ENCODE peak calls at places on chromosomes 11 and 22, in six cellular contexts. S is ovary, Q is mucosa of descending colon, W is GM12865, O is GM20000, A is heart right ventricle. G is an unnamed sample.

GRCh38 chr11:75073459-75074190 is 23.1 kb downstream of the OR2AT4 start:
- DNase-seq in S (no peak), Q (no peak), W (no peak), O (no peak), A (no peak), G (peak; percentile 10)

GRCh38 chr11:117837070-117837776 is 12.7 kb upstream of the FXYD2 start:
- DNase-seq in S (no peak), Q (no peak), W (no peak), O (no peak), A (peak; percentile 5), G (no peak)

GRCh38 chr11:67680701-67681472 is 6.5 kb upstream of the ALDH3B2 start:
- DNase-seq in S (no peak), Q (no peak), W (no peak), O (no peak), A (no peak), G (no peak)

GRCh38 chr11:87150936-87151335 is 113.2 kb downstream of the TMEM135 start:
- DNase-seq in S (no peak), Q (no peak), W (no peak), O (no peak), A (no peak), G (no peak)

GRCh38 chr11:63916837-63917684 is at the start of gene RCOR2:
- DNase-seq in S (peak; percentile 82), Q (peak; percentile 82), W (peak; percentile 83), O (peak; percentile 94), A (peak; percentile 83), G (peak; percentile 91)

GRCh38 chr11:102727890-102728289 is 3.1 kb upstream of the MMP8 start:
- DNase-seq in S (no peak), Q (no peak), W (no peak), O (no peak), A (no peak), G (no peak)

GRCh38 chr11:67611704-67612587 is 5.2 kb downstream of the NDUFV1 start:
- DNase-seq in S (no peak), Q (no peak), W (no peak), O (no peak), A (no peak), G (no peak)

GRCh38 chr11:23564370-23564769 is 704.1 kb upstream of the CCDC179 start:
- DNase-seq in S (no peak), Q (no peak), W (no peak), O (no peak), A (no peak), G (no peak)

GRCh38 chr11:22778642-22779041 is 51.0 kb downstream of the SVIP start:
- DNase-seq in S (no peak), Q (no peak), W (no peak), O (no peak), A (no peak), G (no peak)

GRCh38 chr11:110710520-110711381 is 1.5 kb downstream of the ARHGAP20 start:
- DNase-seq in S (peak; percentile 43), Q (peak; percentile 35), W (no peak), O (peak; percentile 31), A (peak; percentile 22), G (no peak)

GRCh38 chr11:77108436-77108835 is 5.8 kb downstream of the OMP start:
- DNase-seq in S (no peak), Q (peak; percentile 71), W (no peak), O (no peak), A (no peak), G (no peak)

GRCh38 chr11:123351375-123351774 is 78.7 kb upstream of the GRAMD1B start:
- DNase-seq in S (peak; percentile 25), Q (no peak), W (no peak), O (no peak), A (peak; percentile 44), G (no peak)

GRCh38 chr11:123235117-123235686 is 40.2 kb upstream of the CLMP start:
- DNase-seq in S (peak; percentile 64), Q (peak; percentile 46), W (peak; percentile 41), O (no peak), A (peak; percentile 21), G (peak; percentile 18)

GRCh38 chr11:60206616-60207015 is 23.7 kb upstream of the MS4A6A start:
- DNase-seq in S (no peak), Q (no peak), W (peak; percentile 43), O (no peak), A (no peak), G (no peak)

GRCh38 chr11:95415837-95416288 is 184.9 kb upstream of the SESN3 start:
- DNase-seq in S (no peak), Q (no peak), W (no peak), O (no peak), A (no peak), G (no peak)

GRCh38 chr11:118907051-118907748 is 18.5 kb downstream of the BCL9L start:
- DNase-seq in S (peak; percentile 73), Q (peak; percentile 95), W (peak; percentile 88), O (peak; percentile 93), A (peak; percentile 89), G (peak; percentile 87)

GRCh38 chr11:99015634-99016454 is 4.9 kb upstream of the CNTN5 start:
- DNase-seq in S (no peak), Q (peak; percentile 22), W (peak; percentile 55), O (peak; percentile 54), A (no peak), G (peak; percentile 58)

GRCh38 chr22:41197808-41198585 is 7.1 kb upstream of the L3MBTL2 start:
- DNase-seq in S (no peak), Q (peak; percentile 59), W (no peak), O (no peak), A (no peak), G (peak; percentile 47)

GRCh38 chr22:20728523-20729190 is 45.3 kb upstream of the SERPIND1 start:
- DNase-seq in S (no peak), Q (no peak), W (no peak), O (no peak), A (no peak), G (no peak)

GRCh38 chr11:5234390-5234834 is at the start of gene HBD:
- DNase-seq in S (no peak), Q (no peak), W (peak; percentile 16), O (peak; percentile 12), A (no peak), G (no peak)

GRCh38 chr11:31499576-31500178 is 9.7 kb downstream of the IMMP1L start:
- DNase-seq in S (no peak), Q (no peak), W (no peak), O (no peak), A (no peak), G (no peak)

GRCh38 chr11:60336767-60337391 is 9.8 kb downstream of the MS4A6E start:
- DNase-seq in S (no peak), Q (no peak), W (peak; percentile 37), O (no peak), A (no peak), G (no peak)

GRCh38 chr11:60252709-60253108 is 9.8 kb upstream of the MS4A4E start:
- DNase-seq in S (no peak), Q (no peak), W (no peak), O (no peak), A (no peak), G (no peak)

GRCh38 chr11:131278472-131278871 is 91.9 kb upstream of the NTM start:
- DNase-seq in S (no peak), Q (no peak), W (no peak), O (no peak), A (no peak), G (no peak)

GRCh38 chr11:58061813-58062212 is 31.1 kb downstream of the OR6Q1 start:
- DNase-seq in S (no peak), Q (no peak), W (no peak), O (no peak), A (no peak), G (no peak)

GRCh38 chr11:130612291-130612802 is 163.9 kb downstream of the ADAMTS15 start:
- DNase-seq in S (no peak), Q (no peak), W (no peak), O (no peak), A (no peak), G (no peak)

GRCh38 chr22:46931414-46931813 is 169.0 kb downstream of the TBC1D22A start:
- DNase-seq in S (no peak), Q (no peak), W (no peak), O (no peak), A (no peak), G (no peak)
- TF ChIP-seq CTCF in S (no peak), Q (no peak), W (no peak), O (no peak), A (no peak), G (no peak)

GRCh38 chr11:106231591-106231990 is 154.1 kb downstream of the AASDHPPT start:
- DNase-seq in S (no peak), Q (no peak), W (no peak), O (no peak), A (no peak), G (no peak)
- TF ChIP-seq CTCF in S (no peak), Q (no peak), W (no peak), O (no peak), A (no peak), G (no peak)

DNA sequence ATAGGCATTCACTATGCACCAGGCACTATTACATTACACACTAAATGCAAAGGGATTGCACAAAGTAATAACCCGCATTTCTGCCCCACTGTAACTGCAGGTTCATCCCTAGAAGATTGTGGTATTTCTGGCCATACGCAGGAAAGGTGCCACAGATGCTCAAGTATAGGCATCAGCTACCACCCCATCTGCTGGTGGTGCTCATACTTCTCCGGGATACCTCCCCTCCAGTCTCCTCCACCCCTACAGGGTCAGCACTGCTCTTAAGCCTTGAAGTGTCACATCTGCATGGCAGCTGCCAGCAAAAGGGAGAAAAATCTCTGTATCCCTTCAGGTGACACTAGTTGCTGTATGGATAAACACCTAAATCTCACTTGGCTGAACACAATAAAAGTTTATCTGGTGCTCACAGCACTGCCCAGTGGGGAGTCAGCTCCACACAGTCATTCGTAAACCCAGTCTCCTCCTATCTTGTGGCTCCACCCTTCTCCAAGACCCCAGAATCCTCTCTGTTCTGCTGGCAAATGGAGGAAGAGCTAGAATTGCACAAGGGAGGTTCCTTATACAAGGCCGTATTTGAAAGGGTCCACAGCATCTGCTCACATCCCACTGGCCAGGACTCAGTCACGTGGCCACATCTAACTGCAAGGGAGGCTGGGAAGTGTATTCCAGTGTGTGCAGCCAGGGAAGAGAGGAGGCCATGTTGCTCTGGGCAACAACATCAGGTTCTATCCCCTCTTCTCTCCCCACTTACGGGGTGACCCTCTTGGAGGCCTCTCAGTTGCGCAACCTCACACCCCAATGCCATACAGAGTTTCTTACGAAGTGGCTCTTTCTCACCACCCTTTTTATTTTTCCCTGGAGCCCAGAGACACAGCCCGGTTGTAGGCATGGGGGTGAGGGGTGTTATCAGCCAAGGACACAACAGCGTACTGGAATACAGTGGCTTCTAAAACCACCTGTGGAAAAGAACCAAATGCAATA is 114.7 kb downstream of the BUD13 start:
- DNase-seq in S (no peak), Q (no peak), W (no peak), O (no peak), A (no peak), G (no peak)
- TF ChIP-seq CTCF in S (no peak), Q (no peak), W (no peak), O (no peak), A (no peak), G (no peak)

GRCh38 chr22:23282986-23283385 is 102.7 kb downstream of the BCR start:
- DNase-seq in S (no peak), Q (no peak), W (no peak), O (no peak), A (no peak), G (no peak)

GRCh38 chr22:23282516-23282915 is 102.2 kb downstream of the BCR start:
- DNase-seq in S (no peak), Q (no peak), W (no peak), O (no peak), A (no peak), G (no peak)

GRCh38 chr22:23281406-23282088 is 101.2 kb downstream of the BCR start:
- DNase-seq in S (peak; percentile 83), Q (peak; percentile 92), W (peak; percentile 87), O (peak; percentile 84), A (peak; percentile 85), G (peak; percentile 89)

GRCh38 chr22:23281053-23281405 is 100.7 kb downstream of the BCR start:
- DNase-seq in S (no peak), Q (no peak), W (no peak), O (no peak), A (no peak), G (no peak)

GRCh38 chr22:23282089-23282501 is 101.8 kb downstream of the BCR start:
- DNase-seq in S (no peak), Q (no peak), W (no peak), O (no peak), A (peak; percentile 40), G (no peak)
- TF ChIP-seq CTCF in S (no peak), Q (no peak), W (no peak), O (no peak), A (peak; percentile 6), G (peak; percentile 64)